ENCODE peak calls at places on chromosomes 13 and 19, in eight cellular contexts. F is neural progenitor cell; H is brain microvascular endothelial cell; P is fibroblast of mammary gland; L is CD8-positive, alpha-beta T cell; E is HFF-Myc; X is body of pancreas; V is thoracic aorta. M is an unnamed sample.

GRCh38 chr19:920051-920857 is 3.1 kb downstream of the KISS1R start:
- DNase-seq in F (peak), H (no peak), P (no peak), L (peak), E (no peak), X (peak), V (no peak), M (no peak)

GRCh38 chr19:18502236-18502632 is 19.6 kb downstream of the ELL start:
- DNase-seq in F (no peak), H (no peak), P (no peak), L (no peak), E (no peak), X (no peak), V (no peak), M (no peak)

GRCh38 chr13:57087006-57087405 is 53.7 kb upstream of the PRR20A start:
- DNase-seq in F (no peak), H (no peak), P (no peak), L (no peak), E (no peak), X (no peak), V (no peak), M (no peak)

GRCh38 chr13:33194820-33195692 is 90.5 kb downstream of the STARD13 start:
- DNase-seq in F (no peak), H (peak), P (peak), L (no peak), E (peak), X (peak), V (peak), M (peak)

GRCh38 chr13:106010836-106011235 is 524.6 kb downstream of the EFNB2 start:
- DNase-seq in F (no peak), H (no peak), P (no peak), L (no peak), E (no peak), X (no peak), V (no peak), M (no peak)

GRCh38 chr13:79455331-79455730 is 25.6 kb upstream of the NDFIP2 start:
- DNase-seq in F (no peak), H (peak), P (peak), L (no peak), E (no peak), X (no peak), V (no peak), M (no peak)

GRCh38 chr19:36771275-36772231 is 1.1 kb downstream of the ZNF850 start:
- DNase-seq in F (peak), H (peak), P (peak), L (no peak), E (peak), X (peak), V (peak), M (no peak)

GRCh38 chr19:50478901-50479715 is 2.5 kb upstream of the GARIN5A start:
- DNase-seq in F (peak), H (peak), P (peak), L (no peak), E (no peak), X (no peak), V (no peak), M (no peak)

GRCh38 chr13:104473936-104474335 is 1407.7 kb upstream of the SLC10A2 start:
- DNase-seq in F (no peak), H (peak), P (no peak), L (no peak), E (no peak), X (no peak), V (no peak), M (no peak)

GRCh38 chr19:47075941-47076340 is 27.5 kb upstream of the TMEM160 start:
- DNase-seq in F (no peak), H (no peak), P (no peak), L (no peak), E (no peak), X (no peak), V (no peak), M (no peak)

GRCh38 chr13:108044929-108045328 is 170.4 kb downstream of the LIG4 start:
- DNase-seq in F (peak), H (no peak), P (no peak), L (no peak), E (no peak), X (no peak), V (no peak), M (no peak)

GRCh38 chr19:6717441-6717971 is 2.9 kb downstream of the C3 start:
- DNase-seq in F (no peak), H (no peak), P (peak), L (no peak), E (no peak), X (no peak), V (no peak), M (no peak)

GRCh38 chr13:34124912-34125311 is 307.0 kb downstream of the RFC3 start:
- DNase-seq in F (no peak), H (no peak), P (no peak), L (no peak), E (no peak), X (peak), V (no peak), M (no peak)

GRCh38 chr13:38888309-38888708 is 102.3 kb downstream of the STOML3 start:
- DNase-seq in F (no peak), H (peak), P (peak), L (no peak), E (peak), X (no peak), V (no peak), M (peak)

GRCh38 chr19:32823747-32824102 is 45.8 kb downstream of the SLC7A9 start:
- DNase-seq in F (no peak), H (no peak), P (no peak), L (no peak), E (no peak), X (no peak), V (no peak), M (no peak)

GRCh38 chr13:36038785-36039415 is 92.3 kb downstream of the DCLK1 start:
- DNase-seq in F (no peak), H (peak), P (peak), L (no peak), E (no peak), X (no peak), V (no peak), M (no peak)

GRCh38 chr13:52954838-52955237 is 73.8 kb upstream of the OLFM4 start:
- DNase-seq in F (no peak), H (no peak), P (no peak), L (no peak), E (no peak), X (no peak), V (no peak), M (no peak)

GRCh38 chr19:15367439-15367838 is 12.1 kb downstream of the AKAP8 start:
- DNase-seq in F (no peak), H (no peak), P (no peak), L (no peak), E (no peak), X (no peak), V (no peak), M (no peak)

GRCh38 chr19:343941-344624 is 513 bp downstream of the MIER2 start:
- DNase-seq in F (peak), H (no peak), P (no peak), L (peak), E (no peak), X (no peak), V (no peak), M (no peak)

GRCh38 chr19:55490478-55491436 is 2.5 kb downstream of the SSC5D start:
- DNase-seq in F (no peak), H (no peak), P (peak), L (no peak), E (no peak), X (no peak), V (no peak), M (no peak)

GRCh38 chr19:10863107-10863700 is 8.1 kb upstream of the CARM1 start:
- DNase-seq in F (no peak), H (peak), P (peak), L (no peak), E (no peak), X (peak), V (no peak), M (no peak)

GRCh38 chr19:56538761-56539263 is at the start of gene ZFP28:
- DNase-seq in F (no peak), H (no peak), P (no peak), L (no peak), E (no peak), X (no peak), V (peak), M (no peak)

GRCh38 chr19:33950141-33950805 is 153.6 kb downstream of the KCTD15 start:
- DNase-seq in F (peak), H (no peak), P (peak), L (peak), E (no peak), X (no peak), V (no peak), M (no peak)

GRCh38 chr13:92823059-92823458 is 403.5 kb upstream of the GPC6 start:
- DNase-seq in F (no peak), H (no peak), P (no peak), L (no peak), E (no peak), X (no peak), V (no peak), M (no peak)

GRCh38 chr19:10602330-10603083 is 15.4 kb upstream of the AP1M2 start:
- DNase-seq in F (peak), H (peak), P (peak), L (peak), E (no peak), X (peak), V (peak), M (no peak)

GRCh38 chr13:114229486-114229885 is 5.2 kb upstream of the CDC16 start:
- DNase-seq in F (peak), H (no peak), P (no peak), L (no peak), E (no peak), X (no peak), V (no peak), M (no peak)

GRCh38 chr13:101417043-101417406 is 717 bp upstream of the NALCN start:
- DNase-seq in F (peak), H (peak), P (peak), L (no peak), E (no peak), X (no peak), V (no peak), M (no peak)

GRCh38 chr19:43290568-43291359 is 21.4 kb upstream of the PSG9 start:
- DNase-seq in F (no peak), H (no peak), P (peak), L (no peak), E (peak), X (no peak), V (no peak), M (no peak)

GRCh38 chr13:102045713-102046112 is 356.1 kb downstream of the FGF14 start:
- DNase-seq in F (peak), H (no peak), P (no peak), L (no peak), E (no peak), X (no peak), V (no peak), M (no peak)

GRCh38 chr13:105334211-105334610 is 1201.3 kb downstream of the EFNB2 start:
- DNase-seq in F (peak), H (peak), P (no peak), L (no peak), E (no peak), X (no peak), V (no peak), M (peak)

GRCh38 chr13:28573595-28574373 is 78.9 kb upstream of the FLT1 start:
- DNase-seq in F (no peak), H (no peak), P (no peak), L (no peak), E (no peak), X (no peak), V (no peak), M (no peak)

GRCh38 chr13:22897571-22898314 is 283.0 kb upstream of the SGCG start:
- DNase-seq in F (no peak), H (no peak), P (no peak), L (no peak), E (no peak), X (no peak), V (no peak), M (no peak)

GRCh38 chr19:45250216-45250831 is 747 bp upstream of the MARK4 start:
- DNase-seq in F (peak), H (no peak), P (no peak), L (no peak), E (no peak), X (no peak), V (no peak), M (no peak)

DNA sequence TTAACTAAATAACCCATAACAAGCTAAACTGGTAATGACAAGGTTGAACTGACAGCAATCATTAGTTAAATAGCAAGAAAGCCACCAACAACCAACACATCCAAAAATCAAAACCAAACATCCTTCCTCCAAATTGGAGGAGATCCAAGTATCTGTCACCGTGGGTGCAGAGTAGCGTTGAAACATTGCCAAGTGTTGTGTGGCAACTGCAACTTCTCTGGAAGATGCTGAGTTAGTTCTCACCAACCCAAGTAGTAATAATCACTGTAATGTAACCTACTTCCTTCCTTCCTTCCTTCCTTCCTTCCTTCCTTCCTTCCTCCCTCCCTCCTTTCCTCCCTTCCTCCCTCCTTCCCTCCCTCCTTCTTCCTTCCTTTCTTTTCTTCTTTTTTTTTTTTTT is 54.7 kb downstream of the TRPM4 start:
- DNase-seq in F (no peak), H (no peak), P (peak), L (no peak), E (no peak), X (peak), V (no peak), M (no peak)
- TF ChIP-seq CTCF in F (no peak), H (no peak), P (no peak), L (no peak), E (no peak), X (no peak), V (no peak), M (no peak)

GRCh38 chr13:30499338-30499737 is 33.6 kb upstream of the HMGB1 start:
- DNase-seq in F (no peak), H (no peak), P (no peak), L (no peak), E (no peak), X (no peak), V (no peak), M (no peak)

DNA sequence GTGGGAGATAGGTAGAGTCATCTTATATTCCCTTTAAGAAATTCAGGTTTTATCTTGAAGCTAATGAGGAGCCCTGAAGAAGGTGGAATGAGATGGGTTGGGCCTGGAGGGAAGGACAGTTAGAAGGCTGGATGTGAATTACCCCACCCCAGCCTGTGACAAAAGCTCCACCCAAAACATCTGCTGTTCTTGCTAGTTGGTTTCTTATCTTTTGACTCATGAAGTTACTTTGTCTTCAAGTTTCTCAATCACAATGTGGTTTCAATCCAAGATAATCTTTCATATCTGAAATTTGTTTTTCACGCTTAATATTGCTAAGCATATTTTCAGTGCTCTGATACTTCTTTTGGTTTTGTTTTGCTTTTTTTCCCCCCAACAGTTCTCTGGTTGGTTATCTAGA is 38.3 kb upstream of the HMGB1 start:
- DNase-seq in F (no peak), H (peak), P (peak), L (no peak), E (no peak), X (no peak), V (no peak), M (no peak)
- H3K4me3 ChIP-seq in F (no peak), H (no peak), P (no peak), L (no peak), E (no peak), X (no peak), V (no peak), M (no peak)

GRCh38 chr19:37906868-37907734 is at the start of gene SIPA1L3:
- DNase-seq in F (peak), H (peak), P (peak), L (peak), E (peak), X (peak), V (peak), M (peak)
- TF ChIP-seq CTCF in F (peak), H (no peak), P (no peak), L (no peak), E (no peak), X (peak), V (no peak), M (peak)

GRCh38 chr19:5097331-5097930 is 128.5 kb downstream of the KDM4B start:
- DNase-seq in F (no peak), H (no peak), P (no peak), L (no peak), E (no peak), X (peak), V (no peak), M (no peak)
- H3K4me3 ChIP-seq in F (no peak), H (no peak), P (no peak), L (no peak), E (no peak), X (no peak), V (no peak), M (no peak)